ENCODE peak calls at places on chromosome 21, in eight cellular contexts. E is stomach, T is epithelial cell of proximal tubule, Z is heart right ventricle, Y is heart left ventricle, U is cardiac fibroblast, F is SK-N-SH, K is LNCaP clone FGC. J is an unnamed sample.

GRCh38 chr21:45363921-45364463 is 41.0 kb upstream of the COL18A1 start:
- DNase-seq in K (peak), E (peak), T (peak), F (no peak), Z (peak), U (peak), Y (peak), J (peak)

GRCh38 chr21:40925481-40925880 is 78.5 kb upstream of the DSCAM start:
- DNase-seq in K (no peak), Y (no peak), U (no peak), T (no peak), Z (no peak), E (no peak), F (no peak), J (no peak)

GRCh38 chr21:35046880-35047229 is 2.2 kb downstream of the RUNX1 start:
- DNase-seq in F (no peak), U (no peak), K (no peak), Z (peak), E (no peak), Y (no peak), T (no peak), J (no peak)

GRCh38 chr21:35015435-35016024 is 33.6 kb downstream of the RUNX1 start:
- DNase-seq in F (no peak), K (no peak), U (no peak), T (no peak), E (no peak), Z (no peak), Y (no peak), J (peak)

GRCh38 chr21:45276620-45277019 is 11.1 kb downstream of the POFUT2 start:
- DNase-seq in T (no peak), K (no peak), Z (no peak), E (peak), F (no peak), U (no peak), Y (no peak), J (no peak)

GRCh38 chr21:46560568-46561447 is 44.1 kb downstream of the S100B start:
- DNase-seq in F (peak), Y (peak), K (no peak), E (peak), U (no peak), Z (no peak), T (no peak), J (no peak)

GRCh38 chr21:14356771-14357170 is 26.2 kb downstream of the HSPA13 start:
- DNase-seq in E (no peak), Z (no peak), U (no peak), T (no peak), Y (no peak), F (no peak), K (no peak), J (no peak)

GRCh38 chr21:45457832-45458172 is 52.8 kb downstream of the COL18A1 start:
- DNase-seq in F (no peak), E (no peak), Y (peak), K (no peak), U (no peak), T (no peak), Z (peak), J (no peak)

GRCh38 chr21:34965200-34966174 is 83.6 kb downstream of the RUNX1 start:
- DNase-seq in Z (no peak), E (no peak), F (no peak), U (peak), T (no peak), Y (no peak), K (no peak), J (no peak)

GRCh38 chr21:29942033-29942432 is 2.2 kb upstream of the GRIK1 start:
- DNase-seq in Y (no peak), E (no peak), U (no peak), Z (no peak), F (no peak), K (no peak), T (no peak), J (no peak)

GRCh38 chr21:29947119-29947518 is 7.3 kb upstream of the GRIK1 start:
- DNase-seq in Z (no peak), K (no peak), E (no peak), F (no peak), T (no peak), Y (no peak), U (no peak), J (no peak)

GRCh38 chr21:29940993-29941392 is 1.2 kb upstream of the GRIK1 start:
- DNase-seq in K (no peak), F (no peak), U (no peak), T (no peak), E (no peak), Z (no peak), Y (no peak), J (no peak)

GRCh38 chr21:29939859-29940245 is at the start of gene GRIK1:
- DNase-seq in Y (no peak), F (no peak), U (no peak), T (no peak), E (no peak), K (no peak), Z (no peak), J (no peak)

DNA sequence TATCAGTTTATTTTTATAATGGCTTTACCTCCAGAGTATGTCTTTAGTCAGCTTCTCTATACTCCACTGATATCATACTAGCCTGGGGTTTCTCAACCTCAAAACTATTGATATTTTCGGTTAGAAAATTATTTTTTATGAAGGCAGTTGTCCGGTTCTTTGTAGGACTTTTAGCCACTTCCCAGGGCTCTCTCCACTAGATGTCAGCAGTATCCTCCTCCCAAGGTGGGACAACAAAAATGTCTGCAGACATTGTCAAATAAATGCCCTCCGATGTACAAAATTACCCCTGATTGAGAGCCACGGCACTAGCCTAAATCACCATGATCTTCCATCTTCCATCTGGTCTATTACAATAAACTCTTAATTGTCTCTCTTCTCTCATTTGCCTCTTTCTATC is 4.1 kb upstream of the GRIK1 start:
- DNase-seq in Y (no peak), Z (no peak), U (no peak), T (no peak), E (no peak), K (no peak), F (peak), J (no peak)
- TF ChIP-seq CTCF in Y (no peak), Z (peak), U (no peak), T (peak), E (no peak), K (peak), F (peak), J (no peak)

DNA sequence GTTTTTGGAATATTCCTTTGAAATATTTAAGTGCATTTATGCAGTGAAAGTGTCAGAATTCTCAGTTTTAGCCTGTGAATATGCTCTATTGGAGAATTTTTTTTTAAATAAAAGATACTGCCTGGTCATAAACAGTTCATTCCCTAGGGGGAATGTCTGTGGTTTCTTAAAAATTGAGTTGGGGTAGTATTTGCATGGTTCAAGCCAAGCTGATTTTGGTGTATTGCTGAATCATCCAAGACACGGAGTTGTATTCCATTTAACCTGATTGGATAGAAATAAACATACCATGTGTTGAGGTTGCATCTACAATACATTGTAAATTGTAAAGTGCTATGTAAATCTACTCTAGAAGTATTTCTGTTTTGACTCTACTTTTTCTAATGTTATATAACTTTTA is 198.9 kb downstream of the USP25 start:
- DNase-seq in K (no peak), U (no peak), Z (no peak), T (no peak), Y (no peak), F (no peak), E (no peak), J (no peak)
- TF ChIP-seq CTCF in K (no peak), U (no peak), Z (no peak), T (no peak), Y (no peak), F (no peak), E (no peak), J (no peak)

GRCh38 chr21:33208534-33208933 is 21.2 kb upstream of the IFNAR2 start:
- DNase-seq in U (no peak), Z (no peak), E (no peak), T (no peak), Y (no peak), K (no peak), F (no peak), J (no peak)
- TF ChIP-seq CTCF in U (no peak), Z (no peak), E (no peak), T (no peak), Y (no peak), K (no peak), F (no peak), J (no peak)

GRCh38 chr21:42830456-42831455 is 48.6 kb downstream of the WDR4 start:
- DNase-seq in K (no peak), Z (no peak), E (peak), Y (no peak), T (no peak), F (no peak), U (no peak), J (peak)
- TF ChIP-seq CTCF in K (no peak), Z (no peak), E (no peak), Y (no peak), T (peak), F (peak), U (peak), J (no peak)

DNA sequence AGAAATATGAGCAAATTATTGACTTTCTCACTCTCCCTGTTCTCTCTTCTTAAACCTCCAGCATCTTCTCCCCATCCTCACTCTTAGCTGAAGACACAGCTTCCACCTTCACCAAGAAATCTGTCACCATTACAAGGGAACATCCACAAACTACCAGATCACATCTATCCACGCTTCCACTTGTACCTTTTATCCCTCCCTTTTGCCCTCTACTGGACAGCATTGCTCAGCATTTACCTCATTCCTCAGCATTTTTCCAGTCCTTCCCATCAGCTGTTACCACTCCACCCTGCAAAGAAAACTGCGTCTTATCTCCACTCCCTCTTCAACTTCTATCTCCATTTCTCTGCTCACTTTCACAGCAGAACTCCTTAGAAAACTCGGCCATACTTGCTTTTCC is 42.6 kb downstream of the KCNJ6 start:
- DNase-seq in F (no peak), U (peak), T (no peak), E (no peak), Y (no peak), Z (no peak), K (no peak), J (no peak)
- TF ChIP-seq CTCF in F (no peak), U (peak), T (peak), E (no peak), Y (no peak), Z (no peak), K (peak), J (no peak)

DNA sequence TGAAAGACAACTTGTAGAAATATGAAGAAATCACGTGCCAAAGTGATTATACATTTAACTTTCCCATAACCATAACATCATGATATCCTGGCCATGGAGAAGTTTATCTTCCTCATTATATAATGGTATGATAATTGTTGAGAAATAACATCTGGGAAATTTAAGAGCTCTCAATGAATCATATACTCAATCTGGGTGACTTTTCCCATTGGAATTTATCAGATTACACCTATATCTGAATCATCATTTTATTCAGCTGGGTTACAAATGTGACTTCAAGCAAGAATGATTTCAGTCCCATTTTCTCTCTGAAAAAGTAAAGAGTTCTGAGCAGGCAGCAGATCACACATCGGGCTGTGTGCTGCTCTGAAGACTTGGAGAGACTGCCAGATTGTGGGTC is 278.1 kb downstream of the MRPL39 start:
- DNase-seq in U (peak), Y (no peak), Z (no peak), E (no peak), T (peak), K (no peak), F (no peak), J (no peak)
- TF ChIP-seq CTCF in U (no peak), Y (no peak), Z (no peak), E (no peak), T (no peak), K (no peak), F (no peak), J (no peak)

GRCh38 chr21:42337830-42338729 is 12.7 kb downstream of the TFF2 start:
- DNase-seq in F (peak), K (peak), U (peak), Z (peak), T (peak), E (peak), Y (peak), J (peak)
- TF ChIP-seq CTCF in F (no peak), K (peak), U (peak), Z (peak), T (peak), E (peak), Y (peak), J (peak)

DNA sequence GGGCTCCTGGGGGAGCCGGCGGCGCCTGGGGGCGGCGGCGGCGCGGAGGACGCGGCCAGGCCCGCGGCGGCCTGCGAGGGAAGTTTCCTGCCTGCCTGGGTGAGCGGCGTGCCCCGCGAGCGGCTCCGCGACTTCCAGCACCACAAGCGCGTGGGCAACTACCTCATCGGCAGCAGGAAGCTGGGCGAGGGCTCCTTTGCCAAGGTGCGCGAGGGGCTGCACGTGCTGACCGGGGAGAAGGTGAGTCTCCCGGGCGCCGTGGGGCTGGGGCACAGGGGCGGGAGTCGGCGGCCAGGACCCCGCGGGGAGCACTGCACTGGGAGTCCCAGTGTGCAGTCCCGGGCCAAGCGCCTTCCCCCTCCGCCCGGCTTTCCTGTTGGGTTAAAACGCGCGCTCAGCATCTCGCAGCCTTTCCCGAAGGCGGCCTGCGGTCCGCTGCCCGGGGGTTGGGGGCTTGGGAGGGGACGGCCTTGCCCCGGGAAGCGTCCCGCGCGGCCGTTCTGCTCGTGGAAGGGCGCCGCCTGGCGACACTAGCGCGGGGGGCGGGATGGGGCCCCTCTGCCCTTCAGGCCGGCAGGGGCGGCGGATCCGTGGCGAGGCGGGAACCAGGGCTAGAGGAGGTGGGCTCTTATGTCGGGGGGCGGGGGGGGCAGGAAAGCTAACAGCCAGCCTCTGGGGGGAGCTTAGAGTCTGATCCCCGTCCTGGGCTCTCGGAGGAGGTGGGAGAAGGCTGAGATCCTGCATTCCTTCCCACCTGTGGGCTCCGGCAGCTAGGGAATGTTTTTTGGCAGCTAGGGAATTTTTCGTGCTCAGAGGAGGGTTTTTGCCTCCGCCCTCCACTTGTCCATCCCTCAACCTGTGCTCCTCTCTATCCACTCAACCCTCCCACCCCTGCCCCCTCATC is 1.1 kb downstream of the HUNK start:
- DNase-seq in U (peak), F (peak), T (no peak), Z (peak), K (no peak), Y (peak), E (peak), J (peak)
- TF ChIP-seq CTCF in U (no peak), F (peak), T (peak), Z (peak), K (peak), Y (peak), E (peak), J (peak)

DNA sequence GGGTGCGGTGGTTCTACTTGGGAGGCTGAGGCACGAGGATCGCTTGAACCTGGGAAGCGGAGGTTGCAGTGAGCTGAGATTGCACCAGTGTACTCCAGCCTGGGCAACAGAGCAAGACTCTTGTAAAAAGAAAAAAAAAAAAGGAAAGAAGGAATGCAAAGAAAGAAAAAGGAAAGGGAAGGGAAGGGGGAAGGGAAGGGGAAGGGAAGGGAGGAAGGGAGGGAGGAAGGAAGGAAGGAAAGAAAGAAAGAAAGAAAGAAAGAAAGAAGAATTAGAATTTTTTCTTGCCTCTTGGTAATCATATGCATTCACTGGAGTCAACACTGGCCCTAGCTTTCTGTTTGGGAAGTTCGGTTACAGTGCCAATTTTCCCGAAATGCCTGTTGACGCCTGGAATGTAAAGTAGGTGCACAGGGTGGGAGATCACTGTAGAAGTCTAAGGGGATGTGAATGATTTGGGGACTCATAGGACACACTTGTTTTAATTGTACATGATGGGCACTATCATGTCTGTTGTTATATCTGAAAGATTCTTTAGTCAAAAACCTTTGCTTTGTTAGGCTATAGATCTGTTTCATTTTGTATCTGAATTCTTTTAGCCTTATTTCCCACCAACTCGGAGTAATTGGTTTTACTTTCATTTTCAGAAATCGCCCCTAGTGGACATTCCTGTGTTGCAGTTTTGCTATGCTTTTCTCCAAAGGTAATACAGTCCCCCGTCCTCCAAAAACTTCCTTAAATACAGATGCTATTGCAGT is 59.8 kb upstream of the MORC3 start:
- DNase-seq in U (peak), T (peak), E (peak), Y (no peak), Z (no peak), F (peak), K (no peak), J (peak)
- TF ChIP-seq CTCF in U (peak), T (peak), E (peak), Y (peak), Z (peak), F (peak), K (peak), J (peak)